ENCODE peak calls at places on chromosomes 6 and 20, in four cellular contexts. I is tibial artery; Y is mucosa of gallbladder; A is stimulated activated CD8-positive, alpha-beta memory T cell treated with anti-CD3 and anti-CD28 coated beads, Interleukin-7, amount 100 ng/mL, for 4 hours. D is an unnamed sample.

GRCh38 chr6:42316390-42316970 is 98.8 kb upstream of the MRPS10 start:
- DNase-seq in I (peak; percentile 57), A (no peak), Y (peak; percentile 42), D (no peak)

GRCh38 chr6:22466665-22467064 is 102.7 kb upstream of the HDGFL1 start:
- DNase-seq in I (no peak), Y (no peak), A (no peak), D (no peak)

GRCh38 chr20:41032243-41032642 is 3.6 kb downstream of the TOP1 start:
- DNase-seq in Y (no peak), A (no peak), I (no peak), D (no peak)

GRCh38 chr6:104711371-104711770 is 148.3 kb downstream of the HACE1 start:
- DNase-seq in Y (no peak), I (no peak), A (no peak), D (no peak)

GRCh38 chr6:62740596-62740995 is 454.6 kb upstream of the KHDRBS2 start:
- DNase-seq in Y (no peak), I (no peak), A (no peak), D (no peak)

GRCh38 chr6:110875548-110876169 is 1.1 kb downstream of the AMD1 start:
- DNase-seq in Y (peak; percentile 26), A (peak; percentile 71), I (peak; percentile 45), D (no peak)

GRCh38 chr20:21053002-21053762 is 53.0 kb downstream of the LINC00237 start:
- DNase-seq in I (no peak), A (no peak), Y (no peak), D (no peak)

GRCh38 chr20:52749020-52749419 is 223.1 kb upstream of the TSHZ2 start:
- DNase-seq in Y (no peak), I (no peak), A (no peak), D (no peak)

GRCh38 chr6:24991748-24992467 is 56.1 kb upstream of the RIPOR2 start:
- DNase-seq in A (peak; percentile 55), Y (peak; percentile 39), I (no peak), D (peak; percentile 43)

GRCh38 chr20:12068146-12068545 is 150.5 kb downstream of the BTBD3 start:
- DNase-seq in I (no peak), A (no peak), Y (no peak), D (no peak)

GRCh38 chr6:78861509-78861908 is 5.8 kb upstream of the IRAK1BP1 start:
- DNase-seq in A (no peak), I (no peak), Y (no peak), D (no peak)

GRCh38 chr20:48189177-48189576 is 403.9 kb upstream of the SULF2 start:
- DNase-seq in Y (no peak), I (no peak), A (no peak), D (no peak)

GRCh38 chr6:47405273-47405672 is 72.3 kb upstream of the CD2AP start:
- DNase-seq in I (no peak), A (no peak), Y (peak; percentile 16), D (no peak)

GRCh38 chr20:38997622-38998021 is 35.5 kb downstream of the DHX35 start:
- DNase-seq in I (no peak), Y (no peak), A (peak; percentile 56), D (no peak)

GRCh38 chr20:56665806-56666205 is 36.7 kb downstream of the TFAP2C start:
- DNase-seq in Y (no peak), A (no peak), I (no peak), D (no peak)

GRCh38 chr6:158047120-158047518 is 65.5 kb downstream of the SYNJ2 start:
- DNase-seq in I (peak; percentile 28), Y (no peak), A (peak; percentile 71), D (no peak)

GRCh38 chr6:123182998-123183397 is 187.0 kb downstream of the CLVS2 start:
- DNase-seq in A (no peak), I (no peak), Y (no peak), D (no peak)

GRCh38 chr20:6665621-6666345 is 101.7 kb upstream of the BMP2 start:
- DNase-seq in Y (no peak), A (no peak), I (no peak), D (no peak)

GRCh38 chr20:50675671-50676376 is 15.5 kb downstream of the RIPOR3 start:
- DNase-seq in Y (no peak), A (no peak), I (no peak), D (no peak)

GRCh38 chr6:162177733-162178132 is 549.8 kb downstream of the PRKN start:
- DNase-seq in I (no peak), Y (no peak), A (no peak), D (no peak)

GRCh38 chr6:7868926-7869325 is 41.7 kb downstream of the TXNDC5 start:
- DNase-seq in I (no peak), A (no peak), Y (no peak), D (no peak)

GRCh38 chr20:19750207-19750606 is 7.9 kb upstream of the RIN2 start:
- DNase-seq in Y (no peak), I (no peak), A (no peak), D (no peak)

GRCh38 chr20:15241696-15242095 is 904.3 kb upstream of the FLRT3 start:
- DNase-seq in Y (no peak), I (no peak), A (no peak), D (no peak)

GRCh38 chr20:59412896-59413295 is 112.5 kb downstream of the EDN3 start:
- DNase-seq in A (no peak), Y (no peak), I (no peak), D (no peak)

GRCh38 chr6:42914546-42914945 is 1.3 kb upstream of the PTCRA start:
- DNase-seq in A (no peak), I (no peak), Y (no peak), D (no peak)

GRCh38 chr6:37931076-37931465 is 111.5 kb downstream of the ZFAND3 start:
- DNase-seq in Y (no peak), I (no peak), A (no peak), D (no peak)

GRCh38 chr20:444117-444516 is 18.2 kb downstream of the TBC1D20 start:
- DNase-seq in Y (no peak), I (no peak), A (no peak), D (no peak)

GRCh38 chr6:29355603-29356002 is 13.1 kb downstream of the OR5V1 start:
- DNase-seq in A (no peak), I (no peak), Y (no peak), D (no peak)

GRCh38 chr6:74785236-74785635 is 420.6 kb downstream of the COL12A1 start:
- DNase-seq in Y (no peak), A (no peak), I (no peak), D (no peak)

GRCh38 chr20:5203380-5203779 is 76.6 kb downstream of the CDS2 start:
- DNase-seq in I (no peak), Y (no peak), A (no peak), D (no peak)

GRCh38 chr20:15236812-15237211 is 899.4 kb upstream of the FLRT3 start:
- DNase-seq in Y (peak; percentile 10), I (no peak), A (no peak), D (peak; percentile 17)

GRCh38 chr20:53291548-53291947 is 302.1 kb downstream of the ZNF217 start:
- DNase-seq in A (no peak), I (no peak), Y (no peak), D (no peak)

GRCh38 chr20:10883166-10883565 is 209.4 kb upstream of the JAG1 start:
- DNase-seq in Y (no peak), A (no peak), I (no peak), D (no peak)

GRCh38 chr20:42179768-42180167 is 561.6 kb upstream of the CHD6 start:
- DNase-seq in A (no peak), I (no peak), Y (peak; percentile 17), D (no peak)

GRCh38 chr6:30882764-30883475 is 1.4 kb upstream of the DDR1 start:
- DNase-seq in A (no peak), I (no peak), Y (peak; percentile 77), D (no peak)